ENCODE peak calls at places on chromosomes 12 and 14, in seven cellular contexts. J, H, B, M, G, S and O are unnamed samples.

GRCh38 chr14:51472881-51473280 is 178.8 kb upstream of the FRMD6 start:
- DNase-seq in J (no peak), H (no peak), B (no peak), M (peak; percentile 31), G (no peak), S (no peak), O (no peak)

GRCh38 chr12:68405292-68405900 is 73.2 kb upstream of the MDM1 start:
- DNase-seq in J (no peak), H (no peak), B (no peak), M (no peak), G (no peak), S (no peak), O (no peak)

GRCh38 chr14:22319526-22320352 is 269.3 kb downstream of the DAD1 start:
- DNase-seq in J (peak; percentile 59), H (peak; percentile 76), B (no peak), M (peak; percentile 13), G (peak; percentile 67), S (no peak), O (peak; percentile 83)

GRCh38 chr14:36383674-36384421 is 63.4 kb upstream of the MBIP start:
- DNase-seq in J (no peak), H (no peak), B (no peak), M (no peak), G (no peak), S (peak; percentile 91), O (peak; percentile 76)

GRCh38 chr12:47400251-47400650 is 305.6 kb downstream of the RPAP3 start:
- DNase-seq in J (no peak), H (no peak), B (no peak), M (no peak), G (no peak), S (no peak), O (no peak)

GRCh38 chr12:90331262-90331661 is 622.6 kb upstream of the ATP2B1 start:
- DNase-seq in J (no peak), H (no peak), B (no peak), M (no peak), G (no peak), S (no peak), O (no peak)

GRCh38 chr12:21265932-21266331 is 68.8 kb downstream of the SLCO1A2 start:
- DNase-seq in J (no peak), H (no peak), B (no peak), M (no peak), G (no peak), S (no peak), O (no peak)

GRCh38 chr14:21163721-21164120 is 7.9 kb upstream of the OR5AU1 start:
- DNase-seq in J (no peak), H (no peak), B (no peak), M (no peak), G (no peak), S (no peak), O (no peak)

GRCh38 chr12:106954462-106955376 is 988 bp upstream of the TMEM263 start:
- DNase-seq in J (no peak), H (peak; percentile 71), B (peak; percentile 11), M (no peak), G (no peak), S (peak; percentile 80), O (peak; percentile 7)

GRCh38 chr14:92322516-92322915 is 449 bp upstream of the SLC24A4 start:
- DNase-seq in J (no peak), H (no peak), B (no peak), M (no peak), G (no peak), S (no peak), O (no peak)

GRCh38 chr12:1657616-1658167 is 28.7 kb downstream of the WNT5B start:
- DNase-seq in J (no peak), H (no peak), B (no peak), M (no peak), G (no peak), S (no peak), O (no peak)

GRCh38 chr12:21526053-21526452 is at the start of gene SPX:
- DNase-seq in J (no peak), H (no peak), B (no peak), M (no peak), G (peak; percentile 83), S (no peak), O (no peak)

GRCh38 chr14:101491841-101492240 is 69.5 kb upstream of the DIO3 start:
- DNase-seq in J (no peak), H (peak; percentile 12), B (no peak), M (no peak), G (no peak), S (peak; percentile 33), O (no peak)

GRCh38 chr12:6341439-6342139 is at the start of gene TNFRSF1A:
- DNase-seq in J (peak; percentile 64), H (peak; percentile 87), B (peak; percentile 31), M (no peak), G (peak; percentile 65), S (no peak), O (peak; percentile 86)

GRCh38 chr12:47686645-47687240 is 19.1 kb downstream of the RPAP3 start:
- DNase-seq in J (peak; percentile 57), H (peak; percentile 29), B (peak; percentile 1), M (peak; percentile 32), G (peak; percentile 31), S (no peak), O (peak; percentile 73)

GRCh38 chr12:23640754-23641153 is 308.7 kb downstream of the SOX5 start:
- DNase-seq in J (no peak), H (no peak), B (no peak), M (peak; percentile 78), G (no peak), S (no peak), O (peak; percentile 24)

GRCh38 chr12:3496964-3497363 is 6.0 kb downstream of the PRMT8 start:
- DNase-seq in J (peak; percentile 18), H (no peak), B (no peak), M (peak; percentile 27), G (no peak), S (no peak), O (no peak)

GRCh38 chr12:122130150-122130549 is 43.9 kb downstream of the IL31 start:
- DNase-seq in J (no peak), H (no peak), B (no peak), M (no peak), G (no peak), S (no peak), O (no peak)

GRCh38 chr14:103108749-103109207 is 14.3 kb downstream of the EXOC3L4 start:
- DNase-seq in J (no peak), H (no peak), B (no peak), M (no peak), G (no peak), S (no peak), O (no peak)

GRCh38 chr14:42624980-42625761 is 1018.5 kb downstream of the LRFN5 start:
- DNase-seq in J (no peak), H (no peak), B (no peak), M (no peak), G (no peak), S (no peak), O (no peak)

GRCh38 chr14:80567905-80568512 is 356.7 kb upstream of the DIO2 start:
- DNase-seq in J (no peak), H (no peak), B (no peak), M (no peak), G (no peak), S (no peak), O (no peak)

GRCh38 chr14:95162641-95163040 is 5.3 kb upstream of the DICER1 start:
- DNase-seq in J (no peak), H (no peak), B (no peak), M (no peak), G (no peak), S (no peak), O (no peak)

GRCh38 chr14:22047105-22047504 is 373.5 kb upstream of the OR4E1 start:
- DNase-seq in J (peak; percentile 62), H (peak; percentile 31), B (peak; percentile 11), M (no peak), G (peak; percentile 23), S (no peak), O (peak; percentile 73)

GRCh38 chr12:110548678-110549077 is 34.4 kb downstream of the PPTC7 start:
- DNase-seq in J (no peak), H (no peak), B (no peak), M (no peak), G (no peak), S (no peak), O (no peak)

GRCh38 chr14:104245723-104246122 is 107.3 kb downstream of the KIF26A start:
- DNase-seq in J (no peak), H (no peak), B (no peak), M (no peak), G (no peak), S (no peak), O (no peak)

GRCh38 chr12:112196476-112196875 is 71.1 kb downstream of the TRAFD1 start:
- DNase-seq in J (no peak), H (peak; percentile 56), B (no peak), M (no peak), G (no peak), S (no peak), O (no peak)

GRCh38 chr14:57747036-57747435 is 118.9 kb downstream of the SLC35F4 start:
- DNase-seq in J (no peak), H (peak; percentile 87), B (no peak), M (no peak), G (no peak), S (no peak), O (no peak)

GRCh38 chr12:91367234-91367849 is 184.7 kb upstream of the DCN start:
- DNase-seq in J (no peak), H (no peak), B (no peak), M (no peak), G (no peak), S (no peak), O (peak; percentile 18)

GRCh38 chr12:32877670-32878459 is 18.7 kb downstream of the PKP2 start:
- DNase-seq in J (peak; percentile 48), H (peak; percentile 44), B (no peak), M (peak; percentile 20), G (no peak), S (no peak), O (peak; percentile 85)

GRCh38 chr12:14417717-14418116 is 52.2 kb downstream of the ATF7IP start:
- DNase-seq in J (peak; percentile 88), H (peak; percentile 53), B (peak; percentile 66), M (no peak), G (no peak), S (peak; percentile 78), O (peak; percentile 86)

GRCh38 chr12:101243074-101243473 is 33.0 kb upstream of the SLC5A8 start:
- DNase-seq in J (peak; percentile 9), H (no peak), B (no peak), M (no peak), G (no peak), S (no peak), O (no peak)

GRCh38 chr14:31510222-31510621 is 22.4 kb upstream of the GPR33 start:
- DNase-seq in J (peak; percentile 20), H (no peak), B (no peak), M (no peak), G (peak; percentile 16), S (no peak), O (peak; percentile 2)

GRCh38 chr12:9798008-9798619 is 29.2 kb upstream of the KLRF1 start:
- DNase-seq in J (peak; percentile 76), H (peak; percentile 66), B (peak; percentile 51), M (no peak), G (peak; percentile 28), S (no peak), O (peak; percentile 42)

GRCh38 chr12:11652351-11653040 is 3.0 kb downstream of the ETV6 start:
- DNase-seq in J (no peak), H (peak; percentile 68), B (no peak), M (no peak), G (no peak), S (no peak), O (peak; percentile 69)